ENCODE peak calls at places on chromosomes 13 and 19, in four cellular contexts. Y, S, W and M are unnamed samples.

GRCh38 chr19:47305309-47305751 is 4.3 kb upstream of the C5AR1 start:
- DNase-seq in Y (peak), S (peak), W (peak), M (peak)

GRCh38 chr19:32224371-32225244 is 120.8 kb upstream of the ZNF507 start:
- DNase-seq in Y (peak), S (no peak), W (peak), M (no peak)

GRCh38 chr19:40143612-40144011 is 47.6 kb upstream of the MAP3K10 start:
- DNase-seq in Y (no peak), S (no peak), W (no peak), M (no peak)

GRCh38 chr13:46059405-46059804 is 6.9 kb upstream of the ZC3H13 start:
- DNase-seq in Y (no peak), S (no peak), W (no peak), M (no peak)

GRCh38 chr19:11446652-11447301 is 11.3 kb downstream of the PRKCSH start:
- DNase-seq in Y (peak), S (no peak), W (peak), M (no peak)

GRCh38 chr19:16566161-16566560 is 6.1 kb downstream of the SLC35E1 start:
- DNase-seq in Y (no peak), S (no peak), W (no peak), M (no peak)

GRCh38 chr19:17332677-17333581 is 1.7 kb downstream of the ANO8 start:
- DNase-seq in Y (peak), S (peak), W (peak), M (no peak)

GRCh38 chr19:10007366-10007765 is 2.9 kb downstream of the COL5A3 start:
- DNase-seq in Y (no peak), S (no peak), W (no peak), M (no peak)

GRCh38 chr13:74040200-74040599 is 94.0 kb downstream of the KLF12 start:
- DNase-seq in Y (peak), S (no peak), W (peak), M (no peak)

GRCh38 chr19:14683439-14683838 is 6.4 kb upstream of the ZNF333 start:
- DNase-seq in Y (no peak), S (no peak), W (no peak), M (no peak)

GRCh38 chr13:27657724-27658123 is 36.0 kb downstream of the POLR1D start:
- DNase-seq in Y (no peak), S (no peak), W (no peak), M (no peak)

GRCh38 chr13:87331178-87331577 is 340.0 kb upstream of the SLITRK5 start:
- DNase-seq in Y (no peak), S (no peak), W (no peak), M (peak)

GRCh38 chr19:36527873-36528193 is 238 bp downstream of the ZNF260 start:
- DNase-seq in Y (no peak), S (no peak), W (no peak), M (no peak)

GRCh38 chr19:5090780-5091575 is 122.1 kb downstream of the KDM4B start:
- DNase-seq in Y (no peak), S (no peak), W (no peak), M (no peak)

GRCh38 chr19:39996218-39996810 is 546 bp upstream of the ZNF546 start:
- DNase-seq in Y (no peak), S (peak), W (peak), M (peak)